ENCODE peak calls at places on chromosomes 2 and 18, in ten cellular contexts. I is endothelial cell of umbilical vein, W is mesendoderm, Q is keratinocyte, O is kidney, Y is neuronal stem cell, U is NT2/D1, F is fibroblast of lung, A is neural progenitor cell, C is SK-N-SH. G is an unnamed sample.

GRCh38 chr2:53708988-53709387 is 58.6 kb upstream of the CHAC2 start:
- DNase-seq in I (no peak), A (no peak), Q (no peak), C (no peak), Y (no peak), W (peak; percentile 25), O (no peak), F (no peak), U (no peak), G (peak; percentile 58)

GRCh38 chr2:98479959-98480524 is 35.4 kb downstream of the INPP4A start:
- DNase-seq in O (peak; percentile 80), Y (no peak), W (peak; percentile 46), A (no peak), Q (peak; percentile 89), F (peak; percentile 54), U (no peak), C (peak; percentile 83), I (peak; percentile 89), G (no peak)

GRCh38 chr2:239286901-239287300 is 113.9 kb downstream of the HDAC4 start:
- DNase-seq in Q (no peak), I (no peak), U (no peak), Y (no peak), C (no peak), A (no peak), F (no peak), O (no peak), W (no peak), G (no peak)

GRCh38 chr2:240466579-240467148 is 31.2 kb downstream of the GPC1 start:
- DNase-seq in U (no peak), A (no peak), Q (no peak), C (peak; percentile 33), Y (no peak), O (peak; percentile 71), I (no peak), F (no peak), W (no peak), G (peak; percentile 47)

GRCh38 chr2:75071766-75072165 is 113.3 kb downstream of the POLE4 start:
- DNase-seq in Y (no peak), A (no peak), I (no peak), W (no peak), C (peak; percentile 24), U (no peak), F (no peak), O (no peak), Q (no peak), G (no peak)

GRCh38 chr18:13500891-13501887 is 225.2 kb downstream of the FAM210A start:
- DNase-seq in Y (no peak), A (no peak), C (no peak), U (peak; percentile 5), I (peak; percentile 98), F (peak; percentile 47), O (no peak), Q (no peak), W (peak; percentile 76), G (peak; percentile 65)

GRCh38 chr18:59536181-59536580 is 161.0 kb downstream of the CCBE1 start:
- DNase-seq in W (no peak), F (peak; percentile 55), Y (no peak), A (no peak), C (no peak), O (no peak), U (no peak), Q (no peak), I (no peak), G (no peak)

GRCh38 chr2:100274076-100274475 is 48.2 kb downstream of the LONRF2 start:
- DNase-seq in A (no peak), U (no peak), Q (no peak), F (no peak), O (no peak), C (no peak), Y (no peak), I (no peak), W (no peak), G (peak; percentile 48)

GRCh38 chr2:38128653-38129052 is 52.7 kb upstream of the CYP1B1 start:
- DNase-seq in A (no peak), C (no peak), O (no peak), I (no peak), U (no peak), F (peak; percentile 71), W (no peak), Q (no peak), Y (no peak), G (no peak)

GRCh38 chr2:170512271-170512670 is 202.9 kb upstream of the SP5 start:
- DNase-seq in W (no peak), O (no peak), Y (no peak), A (no peak), C (no peak), U (no peak), I (no peak), F (no peak), Q (no peak), G (no peak)

GRCh38 chr2:86035371-86035882 is 70.3 kb downstream of the POLR1A start:
- DNase-seq in A (no peak), Q (no peak), Y (no peak), I (no peak), C (no peak), F (no peak), W (no peak), O (peak; percentile 72), U (no peak), G (no peak)
- H3K9ac ChIP-seq in A (no peak overlapping the region), Q (no peak overlapping the region), Y (no peak overlapping the region), I (peak overlapping the region; percentile 66), C (no peak overlapping the region), F (no peak overlapping the region), W (no peak overlapping the region), O (no peak overlapping the region), U (no peak overlapping the region), G (no peak overlapping the region)

DNA sequence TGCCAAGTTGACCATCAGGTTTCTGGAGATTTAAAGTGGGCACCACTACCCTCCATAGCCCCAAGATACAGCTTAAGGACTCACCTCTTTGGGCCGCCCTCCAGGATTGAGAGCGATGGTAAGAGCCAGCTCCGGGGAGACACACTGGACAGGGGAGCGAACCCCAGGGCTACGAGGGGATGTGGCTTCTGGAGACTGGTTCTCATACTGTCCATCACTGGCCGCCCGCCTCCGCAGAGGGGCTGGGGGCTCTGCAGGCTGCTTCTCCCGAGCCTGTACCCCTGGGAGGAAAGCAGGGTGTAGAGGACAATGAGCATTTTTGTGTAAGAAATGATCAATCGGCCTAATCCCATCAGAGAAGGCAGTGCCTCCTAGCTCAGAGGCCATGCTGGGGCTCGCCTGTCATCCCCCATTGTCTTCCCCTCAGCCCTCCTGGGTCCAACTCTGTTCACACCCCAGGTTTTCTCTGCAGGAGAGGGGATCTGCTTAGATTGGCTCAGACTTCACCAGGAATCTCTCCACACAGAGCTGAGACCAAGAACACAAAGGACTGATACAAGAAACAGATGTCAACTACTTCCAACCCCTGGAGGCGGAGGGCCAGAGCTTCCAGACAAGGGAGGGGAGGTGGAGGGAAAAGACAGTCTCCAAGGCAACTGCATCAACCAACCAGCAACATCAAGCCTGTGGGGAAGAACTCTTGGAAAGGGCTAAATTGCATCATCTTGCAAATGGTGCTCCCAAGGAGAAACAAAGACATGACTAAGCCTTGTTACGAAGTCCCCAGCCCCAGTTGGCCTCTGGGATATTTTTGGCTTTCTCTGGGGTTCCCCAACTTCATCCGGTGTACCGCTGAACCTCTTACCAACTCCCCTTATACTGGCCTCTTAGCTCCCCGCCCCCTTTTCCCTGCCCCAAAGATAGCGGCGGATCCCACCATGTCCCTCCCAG is 166.6 kb downstream of the TNS1 start:
- DNase-seq in A (peak; percentile 78), F (peak; percentile 92), Q (no peak), Y (peak; percentile 62), O (peak; percentile 71), I (no peak), U (peak; percentile 87), C (peak; percentile 54), W (peak; percentile 95), G (peak; percentile 80)
- H3K9ac ChIP-seq in A (no peak overlapping the region), F (peak overlapping the region; percentile 49), Q (no peak overlapping the region), Y (no peak overlapping the region), O (no peak overlapping the region), I (no peak overlapping the region), U (no peak overlapping the region), C (no peak overlapping the region), W (no peak overlapping the region), G (no peak overlapping the region)

DNA sequence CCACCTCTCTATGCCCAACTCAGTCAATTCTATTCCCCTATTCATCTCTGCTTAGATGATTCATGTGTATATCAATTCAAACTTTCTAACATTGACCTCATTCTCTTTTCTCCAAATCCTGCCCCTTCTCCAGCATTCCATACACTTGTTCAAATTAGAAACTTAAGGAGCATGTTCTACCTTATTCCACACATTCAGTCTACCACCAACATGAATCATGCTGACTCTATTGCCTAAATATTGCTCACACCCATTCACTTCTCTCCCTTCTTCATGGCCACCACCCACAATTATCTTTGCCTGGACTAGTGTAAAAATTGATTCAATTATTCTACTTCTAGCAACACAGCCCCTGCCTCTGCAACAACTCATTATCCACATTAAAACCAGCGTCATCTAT is 147.5 kb downstream of the VWC2L start:
- DNase-seq in O (no peak), C (no peak), W (no peak), A (no peak), Y (no peak), Q (peak; percentile 49), F (no peak), U (no peak), I (no peak), G (no peak)
- H3K9ac ChIP-seq in O (no peak overlapping the region), C (no peak overlapping the region), W (no peak overlapping the region), A (no peak overlapping the region), Y (no peak overlapping the region), Q (no peak overlapping the region), F (no peak overlapping the region), U (no peak overlapping the region), I (no peak overlapping the region), G (no peak overlapping the region)

GRCh38 chr18:45686892-45687611 is 36.9 kb upstream of the SLC14A1 start:
- DNase-seq in A (no peak), F (no peak), Q (no peak), U (no peak), W (no peak), C (no peak), O (peak; percentile 77), I (no peak), Y (no peak), G (peak; percentile 63)

GRCh38 chr18:45688113-45688512 is 35.9 kb upstream of the SLC14A1 start:
- DNase-seq in O (no peak), C (no peak), I (no peak), Q (no peak), F (peak; percentile 43), U (no peak), A (no peak), Y (no peak), W (no peak), G (no peak)

GRCh38 chr18:45689386-45689785 is 34.6 kb upstream of the SLC14A1 start:
- DNase-seq in C (no peak), W (no peak), F (no peak), Y (no peak), I (no peak), Q (no peak), O (no peak), U (no peak), A (no peak), G (no peak)

GRCh38 chr18:45687617-45688016 is 36.4 kb upstream of the SLC14A1 start:
- DNase-seq in Q (no peak), W (no peak), U (no peak), F (no peak), A (no peak), Y (no peak), I (no peak), O (no peak), C (no peak), G (no peak)

DNA sequence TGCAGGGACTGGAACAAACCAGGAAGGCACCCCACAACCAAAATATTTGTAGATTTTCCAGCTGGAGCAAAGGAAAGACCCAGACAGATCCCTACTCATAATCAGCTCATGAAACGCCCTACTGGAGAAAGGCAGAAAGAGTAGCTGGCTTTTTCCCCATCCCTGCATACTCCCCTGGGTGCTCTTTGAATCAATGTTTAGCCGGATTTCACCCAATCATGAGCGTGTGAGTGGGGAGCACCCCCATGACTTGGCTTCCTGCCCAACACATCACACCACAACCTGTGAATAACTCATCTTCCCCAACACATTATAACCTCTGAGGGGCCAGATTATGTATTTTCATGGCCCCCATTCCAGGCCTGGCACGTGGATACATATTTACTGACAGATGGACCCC is 35.1 kb upstream of the SLC14A1 start:
- DNase-seq in Y (no peak), Q (no peak), O (no peak), C (no peak), I (no peak), F (no peak), U (no peak), A (no peak), W (no peak), G (no peak)
- H3K9ac ChIP-seq in Y (no peak overlapping the region), Q (no peak overlapping the region), O (no peak overlapping the region), C (no peak overlapping the region), I (no peak overlapping the region), F (no peak overlapping the region), U (no peak overlapping the region), A (no peak overlapping the region), W (no peak overlapping the region), G (no peak overlapping the region)